ENCODE peak calls at places on chromosomes 2 and 18, in nine cellular contexts. J is iris pigment epithelial cell; M is posterior cingulate gyrus; T is astrocyte of the spinal cord; H is naive thymus-derived CD4-positive, alpha-beta T cell; X is AG04450; Z is head of caudate nucleus; Q is NCI-H1105; N is PC-3. R is an unnamed sample.

GRCh38 chr2:97911210-97911921 is 84.4 kb downstream of the TMEM131 start:
- DNase-seq in X (no peak), Q (no peak), Z (no peak), H (no peak), J (peak), T (peak), N (no peak), M (no peak), R (no peak)

GRCh38 chr2:164717000-164717597 is 95.8 kb upstream of the GRB14 start:
- DNase-seq in H (no peak), Q (no peak), T (peak), N (peak), Z (no peak), M (no peak), J (peak), X (no peak), R (no peak)

GRCh38 chr2:121777699-121778058 is 22.2 kb downstream of the TSN start:
- DNase-seq in Q (no peak), H (no peak), J (peak), M (no peak), Z (no peak), N (peak), T (peak), X (peak), R (no peak)

GRCh38 chr2:218708086-218708485 is 2.5 kb upstream of the TTLL4 start:
- DNase-seq in J (no peak), X (no peak), M (no peak), N (no peak), H (no peak), Z (no peak), Q (no peak), T (no peak), R (no peak)

GRCh38 chr18:39523281-39523680 is 1957.7 kb upstream of the CELF4 start:
- DNase-seq in J (peak), H (no peak), M (no peak), X (peak), Z (no peak), Q (no peak), N (peak), T (peak), R (no peak)

GRCh38 chr18:77323640-77324370 is 74.2 kb downstream of the GALR1 start:
- DNase-seq in M (no peak), Q (no peak), N (no peak), X (no peak), J (no peak), H (no peak), T (no peak), Z (no peak), R (no peak)

GRCh38 chr2:120620025-120620793 is 115.5 kb upstream of the GLI2 start:
- DNase-seq in Q (no peak), N (peak), H (no peak), J (peak), M (no peak), X (no peak), T (peak), Z (no peak), R (no peak)

GRCh38 chr2:237304763-237305514 is 109.0 kb downstream of the COL6A3 start:
- DNase-seq in J (peak), M (no peak), N (peak), T (peak), X (no peak), Z (no peak), Q (no peak), H (no peak), R (no peak)

GRCh38 chr2:209907746-209908145 is 94.7 kb upstream of the RPE start:
- DNase-seq in X (no peak), N (no peak), Q (no peak), H (no peak), Z (no peak), M (no peak), T (no peak), J (no peak), R (no peak)

GRCh38 chr2:1884933-1885580 is 140.7 kb upstream of the PXDN start:
- DNase-seq in N (no peak), M (no peak), T (peak), Q (no peak), Z (no peak), X (no peak), J (peak), H (no peak), R (no peak)

GRCh38 chr2:55805662-55806061 is 112.0 kb upstream of the PNPT1 start:
- DNase-seq in Z (no peak), N (no peak), Q (no peak), J (no peak), X (no peak), M (peak), T (no peak), H (no peak), R (peak)

R was measured in cerebellum.